ENCODE peak calls at places on chromosomes 4 and X, in five cellular contexts. S is SK-N-SH, T is body of pancreas, U is right atrium auricular region, Q is thyroid gland. I is an unnamed sample.
A peak's percentile ranks its signal among the peaks of the same experiment; 100 is the strongest.

GRCh38 chr4:121923306-121923705 is 28.6 kb downstream of the TRPC3 start:
- DNase-seq in U (no peak), Q (no peak), T (no peak), S (no peak), I (peak; percentile 45)

GRCh38 chr4:155666701-155667537 is at the start of gene GUCY1A1:
- DNase-seq in T (peak; percentile 67), U (peak; percentile 67), S (peak; percentile 75), Q (peak; percentile 40), I (peak; percentile 47)

GRCh38 chr4:8185280-8185679 is 13.8 kb upstream of the SH3TC1 start:
- DNase-seq in T (no peak), Q (no peak), U (no peak), S (no peak), I (peak; percentile 94)

GRCh38 chrX:71637848-71638247 is 19.5 kb upstream of the CXCR3 start:
- DNase-seq in Q (no peak), S (no peak), T (no peak), U (no peak), I (peak; percentile 56)

GRCh38 chr4:111792592-111792991 is 352.7 kb upstream of the FAM241A start:
- DNase-seq in T (no peak), S (no peak), U (no peak), Q (no peak), I (no peak)

GRCh38 chr4:104815593-104816156 is 321.0 kb upstream of the CXXC4 start:
- DNase-seq in Q (peak; percentile 76), U (no peak), S (no peak), T (peak; percentile 31), I (peak; percentile 46)

GRCh38 chrX:103404225-103405008 is 28.1 kb downstream of the BEX3 start:
- DNase-seq in Q (peak; percentile 46), U (peak; percentile 80), T (peak; percentile 74), S (peak; percentile 62), I (peak; percentile 54)

GRCh38 chrX:37347420-37347819 is 1.7 kb upstream of the PRRG1 start:
- DNase-seq in Q (peak; percentile 46), U (no peak), T (no peak), S (no peak), I (peak; percentile 41)

GRCh38 chr4:186587416-186588018 is 32.1 kb upstream of the MTNR1A start:
- DNase-seq in U (peak; percentile 82), Q (peak; percentile 74), T (peak; percentile 87), S (peak; percentile 62), I (peak; percentile 66)

GRCh38 chr4:175422331-175422730 is 389.7 kb downstream of the GPM6A start:
- DNase-seq in Q (no peak), T (no peak), S (no peak), U (no peak), I (no peak)

GRCh38 chrX:15598031-15598430 is 2.7 kb downstream of the ACE2 start:
- DNase-seq in U (no peak), Q (no peak), T (no peak), S (no peak), I (no peak)

GRCh38 chr4:5893013-5893580 is at the start of gene CRMP1:
- DNase-seq in S (peak; percentile 97), U (no peak), Q (no peak), T (peak; percentile 47), I (no peak)

GRCh38 chr4:1788254-1788973 is 4.7 kb upstream of the FGFR3 start:
- DNase-seq in U (no peak), Q (no peak), S (no peak), T (no peak), I (no peak)

GRCh38 chr4:176845636-176846035 is 52.9 kb upstream of the VEGFC start:
- DNase-seq in T (no peak), S (no peak), Q (no peak), U (no peak), I (peak; percentile 94)

GRCh38 chr4:70734168-70734954 is 12.6 kb downstream of the RUFY3 start:
- DNase-seq in U (no peak), Q (peak; percentile 34), S (no peak), T (peak; percentile 40), I (peak; percentile 64)

GRCh38 chr4:7529368-7529923 is 94.7 kb upstream of the PSAPL1 start:
- DNase-seq in T (no peak), S (no peak), U (no peak), Q (no peak), I (no peak)

GRCh38 chrX:108199691-108200090 is 108.1 kb downstream of the ATG4A start:
- DNase-seq in S (peak; percentile 23), Q (no peak), U (no peak), T (no peak), I (peak; percentile 43)

GRCh38 chr4:139973015-139973414 is 181.0 kb downstream of the MAML3 start:
- DNase-seq in Q (no peak), T (no peak), S (no peak), U (no peak), I (no peak)

GRCh38 chr4:13933163-13933562 is 305.6 kb upstream of the BOD1L1 start:
- DNase-seq in T (no peak), Q (no peak), S (no peak), U (no peak), I (no peak)

GRCh38 chr4:15756361-15756861 is 21.7 kb upstream of the CD38 start:
- DNase-seq in U (no peak), Q (no peak), S (no peak), T (no peak), I (peak; percentile 86)

GRCh38 chrX:124239324-124239723 is 93.1 kb upstream of the TEX13D start:
- DNase-seq in Q (no peak), T (no peak), S (no peak), U (no peak), I (no peak)

GRCh38 chr4:71497078-71497477 is 158.3 kb downstream of the SLC4A4 start:
- DNase-seq in S (no peak), U (no peak), Q (no peak), T (no peak), I (no peak)

GRCh38 chr4:37837446-37837845 is 11.0 kb downstream of the PGM2 start:
- DNase-seq in S (no peak), Q (no peak), U (no peak), T (no peak), I (peak; percentile 38)
- H3K4me3 ChIP-seq in S (no peak overlapping the region), Q (no peak overlapping the region), U (no peak overlapping the region), T (no peak overlapping the region), I (no peak overlapping the region)

DNA sequence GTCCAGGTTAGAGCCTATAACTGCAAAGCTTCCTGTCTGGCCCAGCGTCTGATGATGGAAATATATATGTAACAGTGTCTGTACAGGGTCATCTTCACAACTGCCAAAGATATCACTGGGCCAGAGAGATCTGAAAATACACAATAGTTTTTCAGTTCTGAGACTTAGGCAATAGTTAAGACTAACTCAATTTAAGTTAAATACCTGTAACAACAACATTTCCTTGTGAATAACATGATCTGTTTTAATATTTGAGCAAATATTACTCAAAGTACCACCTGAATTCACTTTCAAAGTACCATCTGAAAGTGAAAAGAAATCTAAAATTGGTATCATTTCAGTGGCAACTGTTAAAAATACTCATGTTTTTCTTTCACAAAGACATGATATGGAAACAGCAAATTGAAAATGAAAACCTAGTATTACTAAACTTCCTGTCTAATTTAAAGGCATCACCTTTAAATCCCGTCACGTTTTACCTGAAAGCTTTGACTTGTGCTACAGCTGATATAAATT is 9.6 kb downstream of the ZAR1 start:
- DNase-seq in S (no peak), T (no peak), U (no peak), Q (no peak), I (no peak)
- TF ChIP-seq CTCF in S (no peak), T (no peak), U (no peak), Q (no peak), I (no peak)

GRCh38 chr4:87391783-87392054 is 731 bp upstream of the HSD17B11 start:
- DNase-seq in U (no peak), Q (no peak), T (no peak), S (peak; percentile 27), I (no peak)
- H3K4me3 ChIP-seq in U (peak overlapping the region; percentile 63), Q (peak overlapping the region; percentile 67), T (no peak overlapping the region), S (peak overlapping the region; percentile 80), I (peak overlapping the region; percentile 76)

GRCh38 chr4:4419896-4420295 is 33.0 kb downstream of the NSG1 start:
- DNase-seq in T (no peak), Q (no peak), U (no peak), S (no peak), I (no peak)
- TF ChIP-seq CTCF in T (no peak), Q (no peak), U (no peak), S (no peak), I (no peak)

GRCh38 chr4:4387531-4388311 is 819 bp downstream of the NSG1 start:
- DNase-seq in U (no peak), T (no peak), S (peak; percentile 76), Q (no peak), I (peak; percentile 16)
- H3K4me3 ChIP-seq in U (peak overlapping the region; percentile 61), T (no peak overlapping the region), S (peak overlapping the region; percentile 56), Q (no peak overlapping the region), I (peak overlapping the region; percentile 45)

DNA sequence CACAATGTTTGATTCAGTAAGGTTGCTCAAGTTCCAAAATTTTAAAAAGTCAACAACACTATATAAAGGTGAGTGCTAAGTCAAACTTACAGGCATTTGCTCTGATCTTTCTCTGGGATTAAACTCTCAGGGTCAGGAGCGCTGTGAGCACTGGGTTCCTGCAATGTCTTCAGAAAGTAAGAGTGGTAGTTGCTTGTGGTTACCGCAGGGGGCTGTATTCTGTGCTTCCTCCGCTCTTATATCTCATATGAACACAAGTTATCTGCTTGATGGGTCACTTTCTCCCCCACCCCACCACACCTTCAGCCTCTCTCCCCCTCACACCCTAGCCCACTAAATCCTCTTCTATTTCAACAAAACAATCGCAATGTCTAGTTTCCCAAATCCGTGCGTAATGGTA is 116.4 kb upstream of the IGSF1 start:
- DNase-seq in S (no peak), T (no peak), Q (no peak), U (no peak), I (no peak)
- TF ChIP-seq CTCF in S (peak; percentile 32), T (no peak), Q (no peak), U (no peak), I (no peak)

DNA sequence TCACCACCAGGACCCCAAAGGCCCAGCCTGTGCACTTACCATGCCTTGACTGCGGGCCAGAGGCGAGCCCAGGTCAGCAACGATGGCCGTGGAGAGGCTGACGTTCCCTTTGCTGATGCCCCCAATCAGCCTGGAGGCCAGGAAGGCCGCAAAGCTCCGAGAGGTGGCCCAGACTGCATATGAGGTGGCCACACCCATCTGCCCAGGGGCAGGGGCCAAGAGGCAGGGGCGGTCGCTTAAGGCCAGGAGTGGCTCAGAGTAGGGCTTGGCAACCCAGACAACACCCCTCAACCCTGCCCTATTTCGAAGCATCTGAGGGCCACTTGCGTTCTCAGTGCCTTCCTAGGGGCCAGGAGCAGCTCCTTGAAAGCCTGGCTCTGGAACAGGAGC is 30.6 kb downstream of the NOP14 start:
- DNase-seq in S (no peak), T (peak; percentile 6), U (no peak), Q (no peak), I (no peak)
- H3K4me3 ChIP-seq in S (peak overlapping the region; percentile 77), T (no peak overlapping the region), U (no peak overlapping the region), Q (no peak overlapping the region), I (no peak overlapping the region)